ENCODE peak calls at places on chromosomes 6 and 20, in five cellular contexts. D is kidney glomerular epithelial cell, G is AG09309, L is T follicular helper cell, V is A673. R is an unnamed sample.

GRCh38 chr6:27205375-27206278 is 41.9 kb upstream of the PRSS16 start:
- DNase-seq in D (no peak), G (no peak), L (no peak), V (no peak), R (no peak)

GRCh38 chr6:50791900-50792508 is 26.7 kb upstream of the TFAP2B start:
- DNase-seq in D (peak), G (peak), L (no peak), V (peak), R (no peak)

GRCh38 chr20:34368547-34368946 is 5.5 kb downstream of the ITCH start:
- DNase-seq in D (no peak), G (no peak), L (no peak), V (no peak), R (no peak)

GRCh38 chr6:99836471-99836870 is 157.6 kb downstream of the MCHR2 start:
- DNase-seq in D (no peak), G (no peak), L (no peak), V (no peak), R (no peak)

GRCh38 chr6:16949696-16950095 is 152.2 kb upstream of the STMND1 start:
- DNase-seq in D (no peak), G (peak), L (no peak), V (peak), R (no peak)

GRCh38 chr6:6593876-6594275 is 5.4 kb downstream of the LY86 start:
- DNase-seq in D (no peak), G (no peak), L (no peak), V (no peak), R (no peak)

GRCh38 chr6:4776967-4777925 is 1.0 kb downstream of the CDYL start:
- DNase-seq in D (no peak), G (no peak), L (no peak), V (peak), R (no peak)

GRCh38 chr20:63941282-63942060 is 14.7 kb downstream of the UCKL1 start:
- DNase-seq in D (no peak), G (no peak), L (peak), V (no peak), R (peak)

GRCh38 chr6:32475392-32476206 is 35.9 kb downstream of the HLA-DRA start:
- DNase-seq in D (no peak), G (no peak), L (no peak), V (no peak), R (no peak)

GRCh38 chr6:18585032-18585573 is 198.0 kb downstream of the RNF144B start:
- DNase-seq in D (peak), G (peak), L (no peak), V (peak), R (no peak)

GRCh38 chr6:3822747-3823445 is 26.3 kb upstream of the FAM50B start:
- DNase-seq in D (peak), G (no peak), L (no peak), V (no peak), R (no peak)

GRCh38 chr6:153595903-153596302 is 443.1 kb upstream of the OPRM1 start:
- DNase-seq in D (no peak), G (no peak), L (no peak), V (no peak), R (no peak)

GRCh38 chr6:54294965-54295532 is 13.2 kb upstream of the TINAG start:
- DNase-seq in D (no peak), G (no peak), L (no peak), V (no peak), R (no peak)

GRCh38 chr6:105740946-105741605 is 338.2 kb upstream of the PREP start:
- DNase-seq in D (no peak), G (peak), L (no peak), V (no peak), R (no peak)

GRCh38 chr6:82786251-82786650 is 279.4 kb downstream of the UBE3D start:
- DNase-seq in D (peak), G (no peak), L (no peak), V (no peak), R (no peak)

GRCh38 chr6:169172435-169172834 is 81.2 kb downstream of the THBS2 start:
- DNase-seq in D (peak), G (peak), L (no peak), V (no peak), R (no peak)

GRCh38 chr6:123926000-123926399 is 122.3 kb downstream of the NKAIN2 start:
- DNase-seq in D (peak), G (no peak), L (no peak), V (no peak), R (no peak)

GRCh38 chr20:652611-653109 is 340 bp downstream of the SRXN1 start:
- DNase-seq in D (no peak), G (no peak), L (no peak), V (no peak), R (no peak)

GRCh38 chr20:64239449-64240242 is 15.9 kb upstream of the PCMTD2 start:
- DNase-seq in D (no peak), G (no peak), L (no peak), V (no peak), R (no peak)

GRCh38 chr6:119985952-119986736 is 636.6 kb upstream of the MAN1A1 start:
- DNase-seq in D (no peak), G (no peak), L (no peak), V (no peak), R (no peak)

GRCh38 chr6:77124604-77125003 is 338.7 kb downstream of the HTR1B start:
- DNase-seq in D (no peak), G (peak), L (no peak), V (no peak), R (no peak)

GRCh38 chr20:46128310-46129151 is 10.4 kb downstream of the CD40 start:
- DNase-seq in D (no peak), G (no peak), L (no peak), V (peak), R (no peak)

GRCh38 chr6:6577736-6578135 is 10.8 kb upstream of the LY86 start:
- DNase-seq in D (no peak), G (no peak), L (no peak), V (no peak), R (no peak)

GRCh38 chr6:119637768-119638167 is 288.2 kb upstream of the MAN1A1 start:
- DNase-seq in D (no peak), G (no peak), L (no peak), V (no peak), R (no peak)

GRCh38 chr20:52275243-52275817 is 83.8 kb upstream of the ZFP64 start:
- DNase-seq in D (no peak), G (no peak), L (no peak), V (no peak), R (no peak)

GRCh38 chr20:46799781-46800180 is 90.3 kb downstream of the SLC2A10 start:
- DNase-seq in D (no peak), G (no peak), L (no peak), V (no peak), R (no peak)

GRCh38 chr6:155080876-155081845 is 86.0 kb downstream of the TIAM2 start:
- DNase-seq in D (no peak), G (no peak), L (no peak), V (no peak), R (no peak)

GRCh38 chr20:433300-433975 is 25.3 kb downstream of the RBCK1 start:
- DNase-seq in D (peak), G (no peak), L (no peak), V (no peak), R (peak)

GRCh38 chr20:64119681-64120341 is 12.4 kb upstream of the NPBWR2 start:
- DNase-seq in D (no peak), G (no peak), L (no peak), V (no peak), R (no peak)

GRCh38 chr6:22071655-22072054 is 225.2 kb downstream of the PRL start:
- DNase-seq in D (no peak), G (no peak), L (no peak), V (peak), R (no peak)

R was measured in T-helper 9 cell.